ENCODE peak calls at places on chromosome 5, in nine cellular contexts. Y is stimulated activated CD8-positive, alpha-beta memory T cell treated with anti-CD3 and anti-CD28 coated beads, Interleukin-4, amount 100 ng/mL, for 1 hour; L is AG09309; G is cardiac fibroblast; T is hippocampal formation; J is T-helper 2 cell; U is Panc1; K is stomach; F is central memory CD4-positive, alpha-beta T cell. O is an unnamed sample.

GRCh38 chr5:57715296-57715695 is 232.7 kb upstream of the ACTBL2 start:
- DNase-seq in T (no peak), U (no peak), F (no peak), L (no peak), Y (no peak), K (no peak), J (no peak), G (no peak), O (no peak)

GRCh38 chr5:38533286-38534121 is 22.9 kb downstream of the LIFR start:
- DNase-seq in U (no peak), J (no peak), L (no peak), F (no peak), Y (no peak), K (no peak), G (no peak), T (no peak), O (no peak)

GRCh38 chr5:138874771-138875628 is at the start of gene LRRTM2:
- DNase-seq in G (peak), K (no peak), J (no peak), T (peak), Y (no peak), U (no peak), L (no peak), F (no peak), O (no peak)

GRCh38 chr5:126062471-126062870 is 360.7 kb upstream of the GRAMD2B start:
- DNase-seq in T (no peak), G (no peak), L (no peak), J (no peak), Y (no peak), K (no peak), F (no peak), U (no peak), O (no peak)

GRCh38 chr5:9316733-9317132 is 229.1 kb downstream of the SEMA5A start:
- DNase-seq in U (no peak), L (no peak), T (no peak), Y (no peak), G (no peak), K (no peak), J (no peak), F (no peak), O (no peak)

GRCh38 chr5:110019119-110019518 is 329.4 kb downstream of the MAN2A1 start:
- DNase-seq in F (no peak), Y (no peak), K (no peak), G (no peak), L (no peak), J (no peak), U (no peak), T (no peak), O (no peak)

GRCh38 chr5:134851307-134851923 is 5.6 kb downstream of the C5orf24 start:
- DNase-seq in T (no peak), F (no peak), J (no peak), Y (no peak), L (no peak), U (no peak), G (peak), K (no peak), O (no peak)

GRCh38 chr5:122141751-122142150 is 12.4 kb downstream of the ZNF474 start:
- DNase-seq in U (no peak), Y (no peak), K (no peak), F (no peak), T (no peak), J (no peak), L (no peak), G (no peak), O (no peak)

GRCh38 chr5:143086851-143087637 is 316.4 kb downstream of the NR3C1 start:
- DNase-seq in L (peak), U (no peak), G (peak), T (no peak), K (no peak), Y (no peak), F (no peak), J (no peak), O (no peak)

GRCh38 chr5:180382926-180383325 is 29.8 kb upstream of the GFPT2 start:
- DNase-seq in G (no peak), L (no peak), K (no peak), F (no peak), T (no peak), U (no peak), J (no peak), Y (no peak), O (no peak)

GRCh38 chr5:80408976-80409926 is 1.4 kb downstream of the ZFYVE16 start:
- DNase-seq in J (no peak), F (no peak), L (no peak), T (no peak), K (no peak), G (peak), U (no peak), Y (no peak), O (no peak)

GRCh38 chr5:123937230-123937629 is 425.3 kb downstream of the CSNK1G3 start:
- DNase-seq in G (peak), U (no peak), F (no peak), J (no peak), L (peak), Y (no peak), K (no peak), T (no peak), O (no peak)

GRCh38 chr5:178450121-178450631 is 140.0 kb downstream of the COL23A1 start:
- DNase-seq in K (no peak), F (no peak), T (no peak), L (no peak), G (no peak), J (no peak), Y (no peak), U (no peak), O (no peak)

GRCh38 chr5:72015103-72015548 is 92.1 kb upstream of the MAP1B start:
- DNase-seq in U (no peak), Y (no peak), J (no peak), G (peak), L (no peak), K (no peak), T (peak), F (no peak), O (no peak)

GRCh38 chr5:151589878-151590570 is 1.1 kb downstream of the FAT2 start:
- DNase-seq in F (no peak), G (no peak), T (no peak), U (no peak), J (no peak), Y (no peak), L (no peak), K (no peak), O (no peak)

GRCh38 chr5:15501057-15501791 is 1.2 kb downstream of the FBXL7 start:
- DNase-seq in L (peak), T (peak), U (no peak), K (no peak), Y (no peak), G (peak), F (no peak), J (no peak), O (no peak)

GRCh38 chr5:120327180-120327579 is 136.9 kb upstream of the PRR16 start:
- DNase-seq in J (no peak), T (no peak), U (no peak), K (no peak), G (peak), F (no peak), L (no peak), Y (no peak), O (no peak)

GRCh38 chr5:141477815-141478214 is 2.0 kb downstream of the PCDHGC3 start:
- DNase-seq in U (no peak), T (no peak), K (no peak), J (no peak), Y (no peak), G (no peak), L (no peak), F (no peak), O (no peak)

GRCh38 chr5:8418049-8418426 is 549.1 kb downstream of the MTRR start:
- DNase-seq in G (no peak), F (no peak), L (no peak), Y (no peak), U (no peak), T (no peak), K (no peak), J (no peak), O (no peak)

GRCh38 chr5:38342261-38342660 is 83.9 kb downstream of the EGFLAM start:
- DNase-seq in U (no peak), J (no peak), G (no peak), Y (no peak), K (no peak), L (no peak), F (no peak), T (no peak), O (no peak)